ENCODE peak calls at places on chromosomes 4 and X, in four cellular contexts. X is Karpas-422, A is SK-N-SH, E is BE2C. O is an unnamed sample. For H3K4me1 and H3K36me3, the result is how much of the 10 kb centered on the place peaks cover.

GRCh38 chr4:183388021-183388420 is 56.4 kb upstream of the CDKN2AIP start:
- DNase-seq in X (no peak), A (no peak), E (no peak), O (no peak)

GRCh38 chr4:137471895-137472294 is 60.4 kb downstream of the PCDH18 start:
- DNase-seq in X (no peak), A (no peak), E (no peak), O (no peak)

GRCh38 chr4:5192271-5192670 is 141.0 kb downstream of the STK32B start:
- DNase-seq in X (no peak), A (no peak), E (no peak), O (no peak)

GRCh38 chr4:26252349-26252748 is 68.5 kb upstream of the RBPJ start:
- DNase-seq in X (no peak), A (no peak), E (no peak), O (no peak)

GRCh38 chr4:75596061-75596460 is 34.3 kb downstream of the CDKL2 start:
- DNase-seq in X (no peak), A (no peak), E (no peak), O (no peak)

GRCh38 chr4:185928761-185929455 is 116.9 kb upstream of the SORBS2 start:
- DNase-seq in X (no peak), A (no peak), E (no peak), O (no peak)

GRCh38 chrX:112636288-112636687 is 43.5 kb downstream of the LHFPL1 start:
- DNase-seq in X (no peak), A (no peak), E (no peak), O (no peak)

GRCh38 chr4:54959656-54960055 is 165.7 kb downstream of the KDR start:
- DNase-seq in X (no peak), A (no peak), E (no peak), O (peak)

GRCh38 chr4:14087459-14087858 is 459.9 kb upstream of the BOD1L1 start:
- DNase-seq in X (no peak), A (no peak), E (no peak), O (no peak)

GRCh38 chr4:123398151-123398802 is 1.7 kb downstream of the SPRY1 start:
- DNase-seq in X (no peak), A (peak), E (peak), O (peak)

GRCh38 chr4:119138046-119138445 is 2.4 kb downstream of the MYOZ2 start:
- DNase-seq in X (no peak), A (no peak), E (no peak), O (no peak)

GRCh38 chr4:124890522-124890921 is 178.0 kb upstream of the ANKRD50 start:
- DNase-seq in X (no peak), A (no peak), E (no peak), O (no peak)

GRCh38 chr4:86901864-86902263 is 9.6 kb upstream of the C4orf36 start:
- DNase-seq in X (no peak), A (no peak), E (no peak), O (no peak)

GRCh38 chr4:84985952-84986351 is 19.5 kb upstream of the WDFY3 start:
- DNase-seq in X (no peak), A (no peak), E (no peak), O (no peak)

GRCh38 chr4:157994863-157995262 is 178.0 kb downstream of the GASK1B start:
- DNase-seq in X (no peak), A (no peak), E (no peak), O (no peak)

GRCh38 chr4:25538430-25538829 is 117.2 kb upstream of the SLC34A2 start:
- DNase-seq in X (no peak), A (no peak), E (no peak), O (no peak)

DNA sequence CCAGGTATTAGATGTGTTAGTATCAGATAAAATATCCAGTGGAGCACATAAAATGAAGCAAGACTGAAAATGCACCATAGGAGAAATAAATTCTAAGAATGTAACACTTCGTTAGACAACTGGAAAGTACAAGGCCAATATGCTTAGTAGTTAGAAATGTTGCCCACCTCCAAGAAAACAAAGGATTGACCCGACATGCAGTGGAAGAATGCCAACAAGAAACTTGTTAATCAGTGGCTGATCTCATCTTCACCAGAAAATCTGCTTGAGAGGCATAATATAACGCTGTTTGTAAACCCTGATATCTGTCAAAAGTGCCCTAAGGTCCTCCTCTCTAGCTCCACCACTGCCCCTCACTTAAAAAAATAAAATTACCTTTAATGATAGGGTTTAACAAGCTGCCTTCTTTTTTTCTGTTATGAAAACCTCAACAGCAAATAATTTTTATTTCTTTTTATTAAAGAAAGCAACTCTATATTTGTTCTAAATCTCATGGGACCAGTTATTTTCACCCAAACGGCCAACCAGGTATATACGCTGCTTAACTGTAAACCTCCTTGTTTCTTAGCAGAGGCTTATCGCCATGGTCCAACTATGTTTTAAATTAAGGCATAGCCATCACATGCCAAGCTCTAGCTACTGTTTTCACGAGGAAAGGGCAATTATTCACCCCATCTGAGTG is 1.8 kb downstream of the RASGEF1B start:
- DNase-seq in X (no peak), A (no peak), E (no peak), O (no peak)
- H3K4me1 ChIP-seq in X (under half), A (under half), E (under half), O (under half)

DNA sequence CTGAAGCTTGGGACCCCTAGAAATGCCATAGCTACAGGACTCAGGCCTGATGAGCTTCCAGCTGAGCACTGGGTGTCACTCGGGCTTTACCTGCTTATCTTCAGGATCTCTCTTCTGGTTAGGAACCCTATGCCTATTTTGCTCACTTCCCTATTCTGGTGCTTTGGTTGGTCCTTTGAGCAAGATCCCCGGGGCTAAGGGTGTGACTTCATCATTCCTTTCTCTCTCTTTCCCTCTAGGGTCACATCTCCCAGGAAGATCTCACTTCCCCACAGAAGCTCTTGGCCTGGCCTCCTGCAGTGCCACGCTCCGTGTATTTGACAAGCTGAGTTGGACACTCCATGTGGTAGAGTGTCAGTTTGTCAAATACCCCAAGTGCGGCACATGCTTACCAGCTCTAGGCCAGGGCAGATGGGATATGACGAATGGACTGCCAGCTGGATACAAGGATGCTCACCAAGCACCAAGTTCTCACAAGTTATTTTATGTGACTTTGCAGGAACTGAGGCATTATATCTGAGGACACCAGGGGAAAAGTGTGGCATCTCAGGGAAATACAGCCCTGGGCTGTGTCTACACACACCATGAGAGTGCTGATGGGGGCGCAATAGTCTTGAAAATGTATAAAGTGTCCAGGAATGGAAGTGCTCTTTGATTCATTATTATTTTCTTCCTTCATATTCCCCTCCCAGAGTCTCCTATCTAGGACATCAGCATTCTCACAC is 21.1 kb downstream of the VSIG4 start:
- DNase-seq in X (no peak), A (no peak), E (no peak), O (no peak)
- H3K4me3 ChIP-seq in X (no peak), A (no peak), E (no peak), O (no peak)

GRCh38 chrX:41177297-41177696 is 92.1 kb downstream of the USP9X start:
- DNase-seq in X (no peak), A (no peak), E (no peak), O (no peak)
- H3K36me3 ChIP-seq in X (under half), A (under half), E (under half), O (half or more)

DNA sequence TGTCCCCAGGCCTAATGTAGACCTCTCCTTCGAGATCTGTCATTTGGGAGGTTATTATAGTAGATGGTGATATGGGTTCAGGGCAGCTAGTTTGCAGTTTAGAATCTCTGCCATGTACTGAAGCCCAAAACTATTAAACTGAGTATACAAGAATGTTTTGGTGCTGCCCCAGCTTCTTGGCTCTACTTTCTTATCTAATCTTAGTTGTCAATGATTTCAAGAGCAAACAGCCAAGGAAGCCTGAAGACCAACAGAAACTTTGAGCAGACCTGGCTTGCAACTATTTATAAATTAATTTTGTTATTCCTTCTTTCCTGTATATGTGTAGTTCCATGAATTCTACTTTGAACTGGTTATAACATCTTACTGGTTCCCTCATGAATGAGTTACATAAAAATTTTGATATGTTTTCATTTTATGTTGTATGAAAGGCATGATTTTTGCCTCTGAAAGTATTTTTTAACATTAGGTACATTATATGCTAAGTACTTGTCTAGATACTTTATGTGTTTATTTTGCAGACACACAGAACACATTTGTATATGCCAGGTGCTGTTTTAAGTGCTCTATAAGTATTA is 2.0 kb upstream of the MGST2 start:
- DNase-seq in X (no peak), A (no peak), E (no peak), O (no peak)
- H3K4me1 ChIP-seq in X (under half), A (under half), E (under half), O (under half)

GRCh38 chr4:88696620-88697019 is 1.0 kb downstream of the NAP1L5 start:
- DNase-seq in X (no peak), A (no peak), E (no peak), O (no peak)

GRCh38 chr4:88693792-88694191 is 3.8 kb downstream of the NAP1L5 start:
- DNase-seq in X (no peak), A (no peak), E (no peak), O (no peak)

GRCh38 chr4:88697113-88697512 is 516 bp downstream of the NAP1L5 start:
- DNase-seq in X (peak), A (peak), E (no peak), O (no peak)

GRCh38 chr4:88698539-88698938 is 910 bp upstream of the NAP1L5 start:
- DNase-seq in X (no peak), A (peak), E (no peak), O (peak)

GRCh38 chr4:88697588-88698329 is at the start of gene NAP1L5:
- DNase-seq in X (peak), A (peak), E (peak), O (peak)
- H3K4me3 ChIP-seq in X (peak), A (peak), E (peak), O (peak)

GRCh38 chrX:136865270-136866168 is 15.0 kb downstream of the RBMX start:
- DNase-seq in X (peak), A (no peak), E (no peak), O (no peak)

GRCh38 chrX:136867096-136867491 is 13.4 kb downstream of the RBMX start:
- DNase-seq in X (peak), A (no peak), E (no peak), O (no peak)

GRCh38 chrX:136866337-136867095 is 14.0 kb downstream of the RBMX start:
- DNase-seq in X (peak), A (no peak), E (no peak), O (no peak)

GRCh38 chrX:136868283-136869055 is 12.1 kb downstream of the RBMX start:
- DNase-seq in X (peak), A (no peak), E (no peak), O (no peak)

DNA sequence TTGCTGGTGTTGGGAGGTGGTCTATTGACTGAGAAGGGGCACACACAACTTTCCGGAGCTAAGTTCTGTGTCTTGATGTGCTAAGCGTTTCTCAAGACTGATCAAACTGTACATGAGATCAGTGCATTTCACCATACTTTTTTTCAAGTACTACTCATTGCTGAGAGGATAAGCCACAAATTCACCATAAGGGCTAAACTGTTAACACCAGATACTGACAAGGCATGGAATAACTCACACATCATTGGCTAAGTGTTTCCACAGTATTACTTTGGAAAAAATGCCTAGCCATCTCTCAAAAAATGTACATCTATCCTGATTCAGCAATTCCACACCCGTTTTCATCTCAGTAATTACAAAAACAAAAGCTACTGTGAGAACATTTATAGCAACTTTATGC is 13.0 kb downstream of the RBMX start:
- DNase-seq in X (peak), A (no peak), E (no peak), O (no peak)
- H3K36me3 ChIP-seq in X (under half), A (under half), E (half or more), O (half or more)